ENCODE peak calls at places on chromosomes 2 and 18, in ten cellular contexts. G is right atrium auricular region; T is kidney; I is CD8-positive, alpha-beta T cell; U is HL-60; P is epithelial cell of esophagus; C is heart left ventricle; A is fibroblast of pulmonary artery; F is cardiac muscle cell; N is lower lobe of right lung. K is an unnamed sample.

GRCh38 chr2:61443342-61444041 is 27.4 kb downstream of the USP34 start:
- DNase-seq in G (no peak), T (no peak), I (no peak), U (no peak), P (no peak), C (no peak), A (no peak), F (no peak), N (no peak), K (no peak)

GRCh38 chr18:77108001-77108692 is 24.4 kb downstream of the MBP start:
- DNase-seq in G (peak), T (peak), I (no peak), U (peak), P (no peak), C (peak), A (peak), F (no peak), N (no peak), K (peak)

GRCh38 chr2:139645617-139646016 is 865.4 kb upstream of the NXPH2 start:
- DNase-seq in G (no peak), T (no peak), I (no peak), U (no peak), P (no peak), C (no peak), A (no peak), F (no peak), N (no peak), K (no peak)

GRCh38 chr2:151728736-151729415 is 5.4 kb downstream of the NEB start:
- DNase-seq in G (no peak), T (no peak), I (no peak), U (no peak), P (no peak), C (no peak), A (no peak), F (no peak), N (no peak), K (no peak)

GRCh38 chr2:204321910-204322765 is 223.1 kb upstream of the PARD3B start:
- DNase-seq in G (no peak), T (no peak), I (no peak), U (no peak), P (peak), C (peak), A (peak), F (no peak), N (no peak), K (no peak)

GRCh38 chr2:28663359-28663758 is 88.3 kb upstream of the PPP1CB start:
- DNase-seq in G (no peak), T (no peak), I (no peak), U (no peak), P (peak), C (no peak), A (peak), F (no peak), N (no peak), K (no peak)

GRCh38 chr18:34959211-34959829 is 81.9 kb upstream of the MAPRE2 start:
- DNase-seq in G (no peak), T (no peak), I (no peak), U (no peak), P (no peak), C (no peak), A (no peak), F (no peak), N (no peak), K (no peak)

GRCh38 chr18:23938901-23939341 is 75.6 kb upstream of the TTC39C start:
- DNase-seq in G (no peak), T (no peak), I (no peak), U (no peak), P (no peak), C (no peak), A (peak), F (no peak), N (no peak), K (no peak)

GRCh38 chr18:55781481-55781957 is 193.5 kb upstream of the TCF4 start:
- DNase-seq in G (peak), T (no peak), I (no peak), U (peak), P (peak), C (peak), A (peak), F (peak), N (no peak), K (peak)

GRCh38 chr2:45342-46130 is 769 bp downstream of the FAM110C start:
- DNase-seq in G (no peak), T (peak), I (no peak), U (no peak), P (peak), C (no peak), A (no peak), F (no peak), N (no peak), K (no peak)
- H3K4me3 ChIP-seq in G (peak), T (peak), I (peak), U (no peak), P (peak), C (peak), A (no peak), F (peak), N (peak), K (peak)

GRCh38 chr2:19360266-19360665 is 1.8 kb upstream of the OSR1 start:
- DNase-seq in G (no peak), T (no peak), I (no peak), U (no peak), P (no peak), C (no peak), A (no peak), F (no peak), N (no peak), K (no peak)

GRCh38 chr2:19362652-19363473 is 4.4 kb upstream of the OSR1 start:
- DNase-seq in G (peak), T (peak), I (peak), U (peak), P (peak), C (peak), A (peak), F (peak), N (peak), K (peak)

GRCh38 chr2:19362094-19362649 is 3.7 kb upstream of the OSR1 start:
- DNase-seq in G (no peak), T (no peak), I (no peak), U (no peak), P (peak), C (no peak), A (no peak), F (no peak), N (no peak), K (no peak)

GRCh38 chr2:19360881-19361321 is 2.5 kb upstream of the OSR1 start:
- DNase-seq in G (no peak), T (no peak), I (no peak), U (no peak), P (no peak), C (no peak), A (no peak), F (no peak), N (no peak), K (no peak)

DNA sequence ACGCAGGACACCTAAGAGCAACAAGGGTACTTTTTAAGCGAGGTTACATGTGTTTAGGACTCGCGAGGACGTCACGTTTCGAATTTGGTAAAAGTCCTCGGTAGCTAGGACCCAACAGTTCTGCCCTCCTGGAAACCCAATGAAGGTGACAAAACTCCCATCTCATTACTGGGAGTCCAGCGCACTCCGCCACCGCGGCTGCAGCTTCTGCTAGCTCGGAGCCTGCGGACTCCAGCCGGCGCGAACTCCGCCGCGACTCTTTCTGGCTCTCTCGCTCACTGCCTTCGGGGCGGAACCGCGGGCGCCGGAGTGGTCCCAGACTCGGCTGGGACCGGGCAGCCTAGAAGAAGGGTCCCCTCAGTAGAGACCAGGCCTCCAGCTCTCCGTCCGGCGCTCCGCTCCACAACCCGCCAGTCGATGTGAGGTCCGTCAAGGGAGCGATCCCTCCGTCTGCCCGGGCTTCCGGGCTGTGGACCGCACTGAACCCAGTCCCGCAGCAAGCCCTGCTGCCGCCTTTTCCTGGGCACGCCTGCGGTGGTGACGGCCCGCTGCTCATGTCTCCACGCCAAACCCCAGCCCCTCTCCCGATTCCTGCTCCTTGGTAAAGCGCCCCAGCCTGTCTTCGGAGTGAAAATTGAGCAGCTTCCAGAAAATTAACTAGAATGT is 3.0 kb upstream of the OSR1 start:
- DNase-seq in G (peak), T (peak), I (no peak), U (no peak), P (peak), C (no peak), A (no peak), F (no peak), N (no peak), K (no peak)
- H3K4me3 ChIP-seq in G (peak), T (peak), I (peak), U (no peak), P (peak), C (peak), A (peak), F (peak), N (peak), K (peak)

GRCh38 chr2:96508521-96509113 is 3.5 kb upstream of the NEURL3 start:
- DNase-seq in G (no peak), T (peak), I (no peak), U (no peak), P (no peak), C (no peak), A (no peak), F (no peak), N (no peak), K (no peak)

GRCh38 chr2:96506016-96506906 is 1.1 kb upstream of the NEURL3 start:
- DNase-seq in G (no peak), T (no peak), I (no peak), U (no peak), P (no peak), C (no peak), A (no peak), F (no peak), N (no peak), K (no peak)

GRCh38 chr2:96509114-96509846 is 4.1 kb upstream of the NEURL3 start:
- DNase-seq in G (peak), T (peak), I (peak), U (peak), P (peak), C (peak), A (peak), F (peak), N (peak), K (peak)

GRCh38 chr2:96506907-96507240 is 1.7 kb upstream of the NEURL3 start:
- DNase-seq in G (no peak), T (no peak), I (no peak), U (no peak), P (no peak), C (no peak), A (no peak), F (no peak), N (no peak), K (no peak)

DNA sequence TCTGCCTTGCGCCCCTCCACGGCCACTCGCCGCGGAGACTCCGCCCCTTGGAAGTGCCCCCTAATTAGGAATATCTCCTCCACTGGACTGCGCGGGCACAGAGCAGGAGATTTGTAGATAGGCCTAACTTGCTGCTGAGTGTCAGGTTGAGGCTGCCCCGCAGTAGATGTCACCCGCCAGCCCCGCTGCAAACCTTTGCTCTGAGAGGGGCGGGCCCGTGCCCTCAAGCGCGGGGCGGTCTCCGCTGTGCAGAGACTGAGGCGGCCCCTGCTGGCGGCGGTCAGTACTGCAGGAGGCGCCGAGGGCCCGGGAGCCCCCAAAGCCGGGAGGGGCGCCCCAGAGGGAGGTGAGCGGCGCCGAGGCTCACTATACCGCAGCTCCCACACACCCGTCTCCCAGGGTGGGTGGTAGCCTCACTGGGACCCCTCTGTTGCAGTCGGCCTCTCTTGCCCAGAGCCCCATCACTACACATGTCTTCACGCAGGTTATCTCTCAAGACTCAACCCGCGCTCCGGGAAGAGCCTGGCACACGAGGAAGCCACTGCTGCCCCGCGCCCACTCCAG is 2.9 kb upstream of the NEURL3 start:
- DNase-seq in G (no peak), T (peak), I (peak), U (peak), P (peak), C (peak), A (peak), F (peak), N (peak), K (peak)
- H3K4me3 ChIP-seq in G (peak), T (peak), I (peak), U (peak), P (peak), C (peak), A (peak), F (no peak), N (peak), K (peak)

GRCh38 chr2:179981085-179981484 is 26.0 kb downstream of the CWC22 start:
- DNase-seq in G (no peak), T (no peak), I (no peak), U (no peak), P (peak), C (no peak), A (peak), F (no peak), N (no peak), K (no peak)

GRCh38 chr2:179983250-179983932 is 23.7 kb downstream of the CWC22 start:
- DNase-seq in G (no peak), T (no peak), I (no peak), U (no peak), P (no peak), C (no peak), A (no peak), F (no peak), N (no peak), K (no peak)

GRCh38 chr2:179987916-179988315 is 19.2 kb downstream of the CWC22 start:
- DNase-seq in G (no peak), T (no peak), I (no peak), U (no peak), P (no peak), C (no peak), A (no peak), F (no peak), N (no peak), K (no peak)

GRCh38 chr2:179990676-179991317 is 16.3 kb downstream of the CWC22 start:
- DNase-seq in G (no peak), T (no peak), I (no peak), U (no peak), P (no peak), C (no peak), A (no peak), F (no peak), N (no peak), K (no peak)

DNA sequence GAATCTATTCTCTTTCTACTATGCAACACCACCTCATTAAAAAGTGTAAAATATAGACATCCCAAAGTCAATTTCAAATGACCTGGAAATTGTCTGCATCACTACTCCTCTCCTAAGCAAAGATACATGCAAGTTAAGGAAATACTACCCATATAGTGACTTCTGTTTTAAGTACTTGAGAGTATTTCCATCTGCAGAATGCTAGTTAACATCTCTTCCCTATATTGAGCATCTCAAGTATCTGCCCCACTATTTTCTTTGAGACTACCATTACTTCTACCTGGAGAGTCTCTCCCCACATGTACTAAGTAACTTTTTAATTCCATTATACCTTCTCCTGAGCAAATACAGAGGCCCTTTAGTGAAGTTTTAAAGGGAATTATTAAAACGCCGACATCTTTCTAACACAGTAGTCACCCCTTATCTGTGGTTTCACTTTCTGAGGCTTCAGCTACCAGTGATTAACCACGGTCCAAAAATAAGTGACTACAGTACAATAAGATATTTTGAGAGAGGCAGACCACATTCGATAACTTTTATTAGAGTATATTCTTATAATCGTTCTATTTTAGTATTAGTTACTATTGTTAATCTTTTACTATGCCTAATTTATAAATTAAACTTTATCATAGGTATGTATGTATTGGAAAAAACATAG is 21.8 kb downstream of the CWC22 start:
- DNase-seq in G (no peak), T (no peak), I (no peak), U (no peak), P (no peak), C (no peak), A (no peak), F (no peak), N (no peak), K (no peak)
- H3K4me3 ChIP-seq in G (no peak), T (no peak), I (no peak), U (no peak), P (no peak), C (no peak), A (no peak), F (no peak), N (no peak), K (no peak)

DNA sequence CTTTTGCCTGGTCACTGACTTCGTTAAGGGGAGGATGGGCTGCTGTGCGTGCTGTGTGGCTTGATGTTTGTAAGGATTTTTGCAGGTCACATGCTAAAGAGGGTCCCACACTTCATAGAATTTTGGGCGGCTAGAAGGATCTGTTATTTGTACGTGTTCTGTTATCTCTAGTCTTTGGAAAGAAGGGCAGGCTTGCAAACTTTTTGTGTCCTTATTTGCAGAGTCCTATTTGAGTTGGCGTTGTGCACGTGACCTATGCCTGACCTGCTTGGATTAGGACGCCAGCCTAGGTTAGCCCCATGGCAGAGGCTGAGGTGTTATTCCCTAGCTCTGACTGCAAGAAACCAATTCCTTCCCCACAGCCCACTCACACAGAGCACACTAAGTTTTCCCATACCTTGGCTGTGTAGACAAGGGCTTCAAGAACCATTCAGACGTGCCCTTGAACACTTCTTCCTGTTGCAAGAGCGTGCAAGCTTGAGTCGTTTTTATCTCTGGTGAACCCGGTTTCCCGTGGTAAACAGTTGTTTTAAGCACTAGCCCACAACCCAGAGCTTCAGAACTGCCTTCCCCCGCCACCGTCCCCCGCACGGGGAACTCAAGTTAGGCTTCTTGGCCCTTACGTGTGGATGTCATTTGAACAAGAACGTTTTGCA is 94.6 kb downstream of the LDLRAD4 start:
- DNase-seq in G (no peak), T (no peak), I (peak), U (no peak), P (no peak), C (no peak), A (no peak), F (no peak), N (no peak), K (no peak)
- H3K4me3 ChIP-seq in G (no peak), T (no peak), I (no peak), U (no peak), P (no peak), C (no peak), A (no peak), F (no peak), N (no peak), K (no peak)

GRCh38 chr2:100821913-100822260 is 1.9 kb downstream of the NPAS2 start:
- DNase-seq in G (no peak), T (no peak), I (no peak), U (no peak), P (no peak), C (no peak), A (no peak), F (no peak), N (no peak), K (no peak)

GRCh38 chr2:100821255-100821912 is 1.4 kb downstream of the NPAS2 start:
- DNase-seq in G (no peak), T (no peak), I (no peak), U (no peak), P (no peak), C (no peak), A (peak), F (no peak), N (no peak), K (no peak)

GRCh38 chr2:100819365-100820345 is at the start of gene NPAS2:
- DNase-seq in G (no peak), T (peak), I (no peak), U (no peak), P (peak), C (peak), A (peak), F (peak), N (no peak), K (peak)

GRCh38 chr2:100818606-100819364 is 1.2 kb upstream of the NPAS2 start:
- DNase-seq in G (peak), T (peak), I (no peak), U (peak), P (peak), C (peak), A (peak), F (peak), N (peak), K (peak)

DNA sequence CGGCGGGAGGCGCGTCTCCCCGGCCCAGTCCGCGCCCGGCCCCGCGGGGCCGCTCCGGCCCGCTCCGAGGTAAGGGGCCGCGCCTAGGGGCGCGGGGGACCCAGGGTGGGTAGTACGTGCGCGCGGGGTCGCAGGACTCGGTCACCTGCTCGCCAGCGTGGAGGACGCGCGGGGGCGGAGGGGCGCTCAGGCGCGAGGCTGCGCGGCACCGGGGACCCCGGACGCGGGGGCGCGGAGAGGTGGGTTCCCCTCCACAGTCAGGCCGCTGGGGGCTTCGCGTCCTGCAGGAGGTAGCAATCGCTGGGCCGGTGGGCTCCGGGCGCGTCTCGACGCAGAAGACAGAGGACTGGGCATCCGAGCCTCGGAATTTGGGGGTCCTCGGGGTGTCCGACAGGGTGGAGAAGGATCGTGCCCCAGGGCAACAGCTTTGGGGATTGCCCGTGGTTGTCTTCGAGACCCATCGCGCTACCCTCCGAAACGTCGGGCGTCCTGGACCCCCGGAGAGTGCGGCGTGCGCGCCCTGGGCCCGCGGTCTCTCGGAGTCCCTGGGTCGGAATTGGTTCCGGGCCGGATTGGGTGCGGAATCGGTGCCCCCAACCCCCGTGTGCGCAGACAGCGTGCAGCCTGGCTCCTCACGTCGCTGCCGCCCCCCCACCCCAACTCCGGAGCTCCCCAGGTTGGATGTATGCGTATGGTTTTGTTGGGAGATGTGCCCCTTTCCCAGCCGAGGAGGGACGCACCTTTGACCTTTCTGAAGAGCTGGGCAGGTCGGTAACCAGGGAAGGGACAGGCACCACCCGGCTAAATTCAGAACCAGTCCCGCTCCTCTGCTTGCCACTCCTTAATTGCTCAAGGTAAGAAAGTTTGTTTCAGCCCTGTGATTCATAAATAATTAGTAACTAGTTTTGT is 661 bp downstream of the NPAS2 start:
- DNase-seq in G (no peak), T (peak), I (no peak), U (no peak), P (peak), C (no peak), A (no peak), F (no peak), N (no peak), K (peak)
- H3K4me3 ChIP-seq in G (peak), T (peak), I (peak), U (no peak), P (peak), C (peak), A (peak), F (peak), N (peak), K (peak)